ENCODE peak calls at places on chromosomes 2 and 18, in nine cellular contexts. G is uterus, X is colonic mucosa, U is pancreas, H is fibroblast of lung, R is DND-41, N is transverse colon, J is progenitor cell of endocrine pancreas, Z is astrocyte. I is an unnamed sample.
A peak's percentile ranks its signal among the peaks of the same experiment; 100 is the strongest.

GRCh38 chr18:59672125-59672769 is 25.0 kb downstream of the CCBE1 start:
- DNase-seq in G (no peak), X (no peak), U (no peak), H (peak; percentile 70), R (peak; percentile 17), N (no peak), J (no peak), Z (peak; percentile 62), I (no peak)

GRCh38 chr2:241508240-241508509 is 209 bp downstream of the STK25 start:
- DNase-seq in G (no peak), X (no peak), U (no peak), H (no peak), R (no peak), N (no peak), J (no peak), Z (no peak), I (no peak)

GRCh38 chr2:201257941-201258665 is 2.2 kb upstream of the CASP8 start:
- DNase-seq in G (peak; percentile 70), X (peak; percentile 90), U (peak; percentile 68), H (peak; percentile 83), R (peak; percentile 98), N (peak; percentile 92), J (no peak), Z (peak; percentile 74), I (peak; percentile 98)

GRCh38 chr2:216850665-216851327 is 9.1 kb downstream of the TNP1 start:
- DNase-seq in G (no peak), X (no peak), U (no peak), H (no peak), R (no peak), N (no peak), J (no peak), Z (no peak), I (peak; percentile 32)

GRCh38 chr18:57931038-57931437 is 113.0 kb upstream of the NEDD4L start:
- DNase-seq in G (no peak), X (no peak), U (no peak), H (no peak), R (no peak), N (peak; percentile 26), J (no peak), Z (no peak), I (no peak)

GRCh38 chr2:1854747-1855146 is 110.4 kb upstream of the PXDN start:
- DNase-seq in G (no peak), X (no peak), U (no peak), H (peak; percentile 66), R (no peak), N (no peak), J (no peak), Z (peak; percentile 50), I (peak; percentile 33)

GRCh38 chr2:25103287-25103871 is 61.5 kb downstream of the EFR3B start:
- DNase-seq in G (peak; percentile 51), X (no peak), U (no peak), H (peak; percentile 94), R (no peak), N (no peak), J (no peak), Z (peak; percentile 91), I (no peak)

GRCh38 chr18:65990944-65991708 is 240.3 kb downstream of the CDH7 start:
- DNase-seq in G (no peak), X (no peak), U (no peak), H (no peak), R (no peak), N (no peak), J (no peak), Z (no peak), I (no peak)

GRCh38 chr2:231554748-231555545 is 24.7 kb upstream of the NMUR1 start:
- DNase-seq in G (peak; percentile 84), X (peak; percentile 72), U (no peak), H (no peak), R (peak; percentile 39), N (peak; percentile 64), J (no peak), Z (no peak), I (peak; percentile 16)

GRCh38 chr2:233413046-233413445 is 58.8 kb downstream of the DGKD start:
- DNase-seq in G (no peak), X (no peak), U (no peak), H (peak; percentile 60), R (no peak), N (no peak), J (no peak), Z (peak; percentile 45), I (no peak)

GRCh38 chr2:65350714-65351113 is 81.7 kb downstream of the SPRED2 start:
- DNase-seq in G (no peak), X (no peak), U (no peak), H (no peak), R (no peak), N (no peak), J (no peak), Z (no peak), I (peak; percentile 12)
- TF ChIP-seq CTCF in G (no peak), X (peak; percentile 20), U (no peak), H (peak; percentile 45), R (peak; percentile 50), N (peak; percentile 40), J (peak; percentile 46), Z (peak; percentile 20), I (peak; percentile 9)

GRCh38 chr2:224646242-224646846 is 61.2 kb upstream of the CUL3 start:
- DNase-seq in G (no peak), X (no peak), U (no peak), H (no peak), R (peak; percentile 30), N (no peak), J (no peak), Z (no peak), I (peak; percentile 42)

GRCh38 chr2:224655006-224655537 is 61.1 kb downstream of the CCDC195 start:
- DNase-seq in G (no peak), X (no peak), U (no peak), H (no peak), R (no peak), N (no peak), J (no peak), Z (no peak), I (no peak)

GRCh38 chr2:224645722-224646121 is 60.6 kb upstream of the CUL3 start:
- DNase-seq in G (no peak), X (peak; percentile 33), U (no peak), H (no peak), R (no peak), N (peak; percentile 57), J (no peak), Z (no peak), I (no peak)

DNA sequence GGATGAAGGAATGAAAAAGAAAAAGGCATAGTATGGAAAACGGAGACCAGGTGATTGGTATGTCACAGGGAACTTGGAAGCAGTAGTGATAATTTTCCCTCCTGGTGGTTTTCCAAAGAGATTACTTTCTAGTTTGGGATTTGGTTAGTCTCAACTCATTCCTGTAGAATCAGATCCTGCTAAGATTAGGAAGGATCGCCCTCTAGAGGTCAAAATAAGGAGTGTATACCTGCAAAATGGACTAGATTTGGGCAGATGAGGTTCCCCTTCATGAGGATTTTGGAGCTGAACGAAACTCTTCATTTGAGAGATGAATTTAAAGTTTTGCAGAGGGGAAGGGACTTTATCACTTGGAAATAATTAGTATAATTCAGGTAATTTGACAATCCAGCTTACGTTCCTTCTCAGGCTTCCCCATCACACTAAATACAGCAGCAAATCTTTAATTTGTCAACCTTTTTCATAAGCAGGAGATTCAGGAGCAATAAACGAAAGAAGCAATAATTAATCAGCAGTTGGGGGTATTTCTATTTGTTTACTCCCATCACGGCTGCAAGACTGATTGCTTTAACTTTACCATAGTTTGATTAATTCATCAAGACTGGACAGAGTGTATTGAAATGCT is 65.2 kb downstream of the CCDC195 start:
- DNase-seq in G (no peak), X (peak; percentile 41), U (no peak), H (peak; percentile 43), R (peak; percentile 5), N (no peak), J (no peak), Z (peak; percentile 25), I (no peak)
- TF ChIP-seq CTCF in G (peak; percentile 72), X (peak; percentile 72), U (peak; percentile 60), H (peak; percentile 84), R (peak; percentile 89), N (peak; percentile 78), J (peak; percentile 88), Z (peak; percentile 85), I (peak; percentile 90)

GRCh38 chr2:85536479-85536878 is 2.5 kb upstream of the MAT2A start:
- DNase-seq in G (peak; percentile 45), X (no peak), U (no peak), H (peak; percentile 88), R (no peak), N (no peak), J (no peak), Z (peak; percentile 80), I (no peak)

GRCh38 chr2:85540131-85540587 is 1.2 kb downstream of the MAT2A start:
- DNase-seq in G (no peak), X (no peak), U (no peak), H (peak; percentile 21), R (no peak), N (no peak), J (no peak), Z (no peak), I (no peak)

GRCh38 chr2:85539361-85540130 is 578 bp downstream of the MAT2A start:
- DNase-seq in G (peak; percentile 78), X (peak; percentile 80), U (peak; percentile 78), H (peak; percentile 61), R (peak; percentile 82), N (peak; percentile 71), J (peak; percentile 44), Z (peak; percentile 43), I (peak; percentile 81)

GRCh38 chr2:85538507-85539360 is at the start of gene MAT2A:
- DNase-seq in G (peak; percentile 94), X (peak; percentile 94), U (peak; percentile 95), H (peak; percentile 90), R (peak; percentile 95), N (peak; percentile 92), J (peak; percentile 97), Z (peak; percentile 82), I (peak; percentile 91)

DNA sequence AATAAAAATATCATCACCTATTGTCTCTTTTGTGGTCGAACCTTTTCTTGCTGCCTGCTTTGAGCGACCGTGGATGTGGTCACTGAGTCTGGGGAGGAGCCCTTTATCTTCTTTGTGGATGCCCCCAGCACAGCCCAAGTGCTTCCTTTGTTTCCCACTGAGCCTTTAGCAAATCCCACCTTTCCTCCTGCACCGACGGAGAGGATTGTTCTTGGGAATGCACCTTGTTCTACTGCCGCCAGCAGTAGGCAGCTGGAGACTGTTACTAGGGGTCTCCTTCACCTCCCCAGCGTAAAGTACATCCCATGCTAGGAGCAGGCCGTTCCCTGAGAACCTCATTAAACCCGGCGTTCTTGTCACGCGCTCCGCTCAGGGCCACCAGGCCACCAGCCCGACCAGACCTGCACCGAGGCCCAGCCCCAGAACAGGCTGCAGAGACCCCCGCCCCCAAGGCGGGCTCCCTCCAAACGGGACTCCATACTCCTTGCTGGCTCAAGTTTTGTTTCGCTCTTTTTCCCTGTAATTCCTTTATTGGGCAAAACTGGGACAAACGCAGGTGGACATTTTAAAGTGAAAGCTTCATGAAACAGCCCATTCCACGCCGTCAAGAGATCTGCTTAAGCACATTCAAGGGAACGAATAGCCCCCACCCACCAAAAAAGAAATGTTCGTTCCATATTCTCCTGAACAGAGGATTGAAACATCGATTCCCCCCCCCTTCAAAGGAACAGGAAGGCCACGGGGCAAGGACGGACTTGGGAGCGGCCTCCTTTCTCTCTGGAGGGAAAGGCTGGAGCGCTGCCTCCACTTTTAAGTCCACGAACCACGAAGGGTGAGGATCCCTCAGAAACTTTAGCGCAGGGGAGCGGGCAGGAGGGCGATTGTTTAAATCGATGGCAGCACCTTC is 1.1 kb upstream of the MAT2A start:
- DNase-seq in G (peak; percentile 65), X (peak; percentile 67), U (peak; percentile 68), H (peak; percentile 39), R (peak; percentile 65), N (peak; percentile 66), J (peak; percentile 41), Z (no peak), I (peak; percentile 51)
- TF ChIP-seq CTCF in G (no peak), X (no peak), U (no peak), H (peak; percentile 4), R (no peak), N (no peak), J (no peak), Z (no peak), I (no peak)

GRCh38 chr2:181104512-181105121 is 124.2 kb downstream of the UBE2E3 start:
- DNase-seq in G (no peak), X (peak; percentile 24), U (no peak), H (peak; percentile 58), R (peak; percentile 39), N (peak; percentile 11), J (no peak), Z (peak; percentile 41), I (peak; percentile 25)
- TF ChIP-seq CTCF in G (peak; percentile 21), X (peak; percentile 42), U (no peak), H (peak; percentile 79), R (peak; percentile 92), N (peak; percentile 58), J (peak; percentile 68), Z (peak; percentile 79), I (peak; percentile 92)

I was measured in activated CD8-positive, alpha-beta T cell treated with anti-CD3 and anti-CD28 coated beads for 36 hours.